ENCODE peak calls at places on chromosomes 6 and 20, in seven cellular contexts. N is NCI-H1436; X is effector memory CD4-positive, alpha-beta T cell; H is left lung; O is heart left ventricle; S is stimulated activated CD4-positive, alpha-beta T cell treated with anti-CD3 and anti-CD28 coated beads, Interleukin-4, amount 100 ng/mL, for 48 hours; E is SW480. G is an unnamed sample.
A peak's percentile ranks its signal among the peaks of the same experiment; 100 is the strongest.

GRCh38 chr6:42520786-42521607 is 42.8 kb upstream of the UBR2 start:
- DNase-seq in H (no peak), E (no peak), X (no peak), N (no peak), O (no peak), S (peak; percentile 10), G (no peak)

GRCh38 chr6:116666869-116667268 is 1.7 kb downstream of the ZUP1 start:
- DNase-seq in O (no peak), E (no peak), S (no peak), N (no peak), X (no peak), H (no peak), G (no peak)

GRCh38 chr6:125759184-125759902 is 9.9 kb downstream of the HEY2 start:
- DNase-seq in N (no peak), E (no peak), S (no peak), X (no peak), O (peak; percentile 67), H (peak; percentile 75), G (no peak)

GRCh38 chr6:131451330-131452195 is 121.5 kb upstream of the ARG1 start:
- DNase-seq in E (no peak), N (no peak), S (no peak), H (no peak), X (no peak), O (no peak), G (no peak)

GRCh38 chr6:145507251-145507650 is 228.1 kb downstream of the EPM2A start:
- DNase-seq in O (no peak), X (no peak), H (no peak), S (no peak), E (no peak), N (no peak), G (no peak)

GRCh38 chr20:53434662-53435061 is 159.0 kb downstream of the ZNF217 start:
- DNase-seq in N (no peak), H (no peak), E (no peak), X (no peak), O (no peak), S (no peak), G (no peak)

GRCh38 chr6:12132351-12133222 is 120.5 kb downstream of the HIVEP1 start:
- DNase-seq in X (no peak), N (no peak), H (no peak), E (no peak), S (no peak), O (no peak), G (no peak)

GRCh38 chr20:59222982-59223610 is 59.5 kb downstream of the ZNF831 start:
- DNase-seq in X (no peak), O (no peak), N (no peak), S (no peak), H (no peak), E (peak; percentile 39), G (no peak)

GRCh38 chr6:75206338-75207210 is 721 bp upstream of the COL12A1 start:
- DNase-seq in N (no peak), O (no peak), X (no peak), E (no peak), S (no peak), H (peak; percentile 74), G (no peak)

GRCh38 chr6:39430968-39431523 is 108.5 kb upstream of the KCNK16 start:
- DNase-seq in N (no peak), S (no peak), E (peak; percentile 67), X (no peak), H (peak; percentile 88), O (peak; percentile 73), G (no peak)

GRCh38 chr20:2538356-2538755 is 2.0 kb downstream of the TMC2 start:
- DNase-seq in H (no peak), N (no peak), E (no peak), X (no peak), S (no peak), O (no peak), G (no peak)

G was measured in GM12891.